ENCODE peak calls at places on chromosomes 5 and 9, in five cellular contexts. F, V, E, P and D are unnamed samples.

GRCh38 chr9:764986-765385 is 76.5 kb upstream of the DMRT1 start:
- DNase-seq in F (no peak), V (no peak), E (no peak), P (no peak), D (no peak)

GRCh38 chr5:41738695-41739354 is 131.4 kb downstream of the OXCT1 start:
- DNase-seq in F (no peak), V (no peak), E (no peak), P (no peak), D (no peak)

GRCh38 chr9:122444366-122444765 is 33.4 kb downstream of the OR1J1 start:
- DNase-seq in F (no peak), V (no peak), E (no peak), P (no peak), D (no peak)

GRCh38 chr5:138641547-138642298 is 66.5 kb upstream of the HSPA9 start:
- DNase-seq in F (peak), V (peak), E (peak), P (peak), D (peak)

GRCh38 chr9:110078626-110079025 is 129.3 kb downstream of the C9orf152 start:
- DNase-seq in F (no peak), V (no peak), E (no peak), P (no peak), D (no peak)

GRCh38 chr9:133677126-133678010 is 41.2 kb downstream of the DBH start:
- DNase-seq in F (no peak), V (no peak), E (no peak), P (no peak), D (no peak)

GRCh38 chr5:91586232-91586631 is 203.1 kb upstream of the ARRDC3 start:
- DNase-seq in F (no peak), V (no peak), E (no peak), P (no peak), D (no peak)

GRCh38 chr9:135463140-135463539 is 16.4 kb upstream of the PPP1R26 start:
- DNase-seq in F (no peak), V (no peak), E (no peak), P (peak), D (no peak)

GRCh38 chr9:34628656-34629491 is at the start of gene ARID3C:
- DNase-seq in F (no peak), V (no peak), E (no peak), P (peak), D (peak)

GRCh38 chr5:154211611-154212390 is 21.3 kb downstream of the GALNT10 start:
- DNase-seq in F (peak), V (no peak), E (no peak), P (peak), D (no peak)

GRCh38 chr9:89882876-89883275 is 278.1 kb downstream of the GADD45G start:
- DNase-seq in F (peak), V (no peak), E (no peak), P (no peak), D (no peak)

GRCh38 chr9:69357030-69357853 is 32.2 kb downstream of the ENTREP1 start:
- DNase-seq in F (no peak), V (peak), E (no peak), P (no peak), D (no peak)

GRCh38 chr9:132023409-132024180 is 56.1 kb downstream of the MED27 start:
- DNase-seq in F (no peak), V (no peak), E (no peak), P (no peak), D (peak)

GRCh38 chr9:10571699-10572098 is 41.1 kb downstream of the PTPRD start:
- DNase-seq in F (no peak), V (no peak), E (no peak), P (no peak), D (no peak)

GRCh38 chr5:138870611-138871010 is 4.5 kb downstream of the LRRTM2 start:
- DNase-seq in F (no peak), V (no peak), E (no peak), P (peak), D (no peak)